ENCODE peak calls at places on chromosomes 4 and X, in nine cellular contexts. E, U, J, G, Q, D, S, N and X are unnamed samples.

GRCh38 chr4:72975488-72975784 is 94.1 kb downstream of the COX18 start:
- DNase-seq in E (no peak), U (no peak), J (no peak), G (no peak), Q (no peak), D (no peak), S (no peak), N (no peak), X (no peak)

GRCh38 chr4:175273995-175274753 is 356.0 kb downstream of the ADAM29 start:
- DNase-seq in E (no peak), U (no peak), J (no peak), G (no peak), Q (no peak), D (no peak), S (no peak), N (no peak), X (no peak)

GRCh38 chr4:179605196-179605595 is 2163.0 kb upstream of the AGA start:
- DNase-seq in E (no peak), U (no peak), J (no peak), G (no peak), Q (no peak), D (no peak), S (no peak), N (no peak), X (no peak)

GRCh38 chr4:107856901-107857300 is 32.2 kb downstream of the SGMS2 start:
- DNase-seq in E (no peak), U (no peak), J (no peak), G (no peak), Q (no peak), D (no peak), S (no peak), N (no peak), X (no peak)

GRCh38 chr4:147981305-147981704 is 249.4 kb downstream of the ARHGAP10 start:
- DNase-seq in E (no peak), U (no peak), J (no peak), G (no peak), Q (no peak), D (no peak), S (no peak), N (no peak), X (no peak)

GRCh38 chrX:46573331-46573895 is at the start of gene CHST7:
- DNase-seq in E (peak), U (peak), J (peak), G (peak), Q (peak), D (peak), S (peak), N (peak), X (peak)

GRCh38 chr4:151117371-151117962 is 18.0 kb downstream of the RPS3A start:
- DNase-seq in E (no peak), U (peak), J (peak), G (no peak), Q (peak), D (peak), S (no peak), N (peak), X (peak)

GRCh38 chr4:15226203-15226602 is 201.6 kb upstream of the C1QTNF7 start:
- DNase-seq in E (no peak), U (no peak), J (no peak), G (no peak), Q (no peak), D (no peak), S (no peak), N (no peak), X (no peak)

GRCh38 chr4:153676984-153677383 is 7.1 kb upstream of the TLR2 start:
- DNase-seq in E (no peak), U (no peak), J (no peak), G (no peak), Q (no peak), D (no peak), S (no peak), N (no peak), X (no peak)

GRCh38 chr4:180521181-180521580 is 1722.0 kb upstream of the TENM3 start:
- DNase-seq in E (no peak), U (no peak), J (no peak), G (no peak), Q (no peak), D (no peak), S (no peak), N (no peak), X (no peak)

GRCh38 chr4:150546286-150546685 is 35.7 kb upstream of the MAB21L2 start:
- DNase-seq in E (no peak), U (peak), J (no peak), G (no peak), Q (no peak), D (no peak), S (no peak), N (no peak), X (no peak)

GRCh38 chr4:103928370-103928769 is 208.6 kb upstream of the TACR3 start:
- DNase-seq in E (no peak), U (no peak), J (no peak), G (no peak), Q (no peak), D (no peak), S (no peak), N (no peak), X (no peak)

GRCh38 chrX:133364201-133364600 is 51.1 kb downstream of the GPC4 start:
- DNase-seq in E (no peak), U (no peak), J (no peak), G (no peak), Q (no peak), D (no peak), S (no peak), N (no peak), X (no peak)

GRCh38 chrX:78693547-78693946 is 34.4 kb upstream of the RTL3 start:
- DNase-seq in E (no peak), U (no peak), J (no peak), G (no peak), Q (no peak), D (no peak), S (no peak), N (no peak), X (no peak)

GRCh38 chr4:173332963-173333657 is 1.0 kb downstream of the HMGB2 start:
- DNase-seq in E (no peak), U (no peak), J (no peak), G (no peak), Q (no peak), D (no peak), S (no peak), N (no peak), X (no peak)

GRCh38 chr4:78922207-78922606 is 17.0 kb downstream of the PAQR3 start:
- DNase-seq in E (no peak), U (peak), J (no peak), G (no peak), Q (no peak), D (no peak), S (no peak), N (no peak), X (no peak)

GRCh38 chr4:124060261-124060918 is 652.1 kb downstream of the ANKRD50 start:
- DNase-seq in E (no peak), U (no peak), J (peak), G (peak), Q (peak), D (peak), S (no peak), N (peak), X (peak)

DNA sequence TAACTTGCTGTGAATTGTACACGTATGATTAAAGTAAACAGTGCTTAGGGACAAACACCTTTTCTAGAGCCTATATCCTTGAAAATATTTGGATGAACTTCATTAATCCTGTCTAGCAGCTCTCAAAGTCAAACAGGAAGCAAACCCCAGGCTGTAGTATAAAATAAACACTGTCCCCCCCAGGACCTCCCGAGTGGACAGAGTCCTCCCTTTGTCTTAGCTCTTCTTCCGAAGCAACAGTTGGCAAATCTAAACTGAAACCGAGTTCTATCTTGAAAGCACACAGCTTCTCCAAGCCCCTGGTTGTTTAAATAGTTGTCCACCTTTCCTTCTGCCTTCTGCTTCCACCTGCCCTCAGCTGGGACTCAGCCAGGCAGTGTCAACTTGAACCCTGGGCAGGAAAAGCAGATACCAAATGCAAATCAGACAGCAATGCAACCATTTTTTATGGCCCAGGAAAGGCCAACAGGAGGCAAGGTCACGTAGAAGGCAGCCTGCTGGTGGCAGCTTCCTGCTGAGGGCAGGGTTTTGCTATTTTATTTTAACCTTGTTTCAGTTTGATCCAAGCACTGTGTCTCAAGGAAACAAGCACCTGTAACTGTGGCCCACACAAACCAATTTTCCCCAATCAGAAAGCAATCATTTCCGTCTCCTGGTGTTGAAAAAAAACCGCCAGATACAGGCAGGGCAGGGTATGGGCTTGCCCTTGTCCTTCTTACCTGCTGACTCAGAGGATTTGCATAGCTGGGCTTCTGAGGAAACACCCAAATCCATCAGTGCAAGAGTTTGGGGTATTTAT is 110.3 kb upstream of the KIT start:
- DNase-seq in E (no peak), U (no peak), J (peak), G (no peak), Q (peak), D (no peak), S (no peak), N (peak), X (no peak)
- H3K27ac ChIP-seq in E (peak), U (no peak), J (peak), G (no peak), Q (peak), D (no peak), S (no peak), N (peak), X (no peak)

DNA sequence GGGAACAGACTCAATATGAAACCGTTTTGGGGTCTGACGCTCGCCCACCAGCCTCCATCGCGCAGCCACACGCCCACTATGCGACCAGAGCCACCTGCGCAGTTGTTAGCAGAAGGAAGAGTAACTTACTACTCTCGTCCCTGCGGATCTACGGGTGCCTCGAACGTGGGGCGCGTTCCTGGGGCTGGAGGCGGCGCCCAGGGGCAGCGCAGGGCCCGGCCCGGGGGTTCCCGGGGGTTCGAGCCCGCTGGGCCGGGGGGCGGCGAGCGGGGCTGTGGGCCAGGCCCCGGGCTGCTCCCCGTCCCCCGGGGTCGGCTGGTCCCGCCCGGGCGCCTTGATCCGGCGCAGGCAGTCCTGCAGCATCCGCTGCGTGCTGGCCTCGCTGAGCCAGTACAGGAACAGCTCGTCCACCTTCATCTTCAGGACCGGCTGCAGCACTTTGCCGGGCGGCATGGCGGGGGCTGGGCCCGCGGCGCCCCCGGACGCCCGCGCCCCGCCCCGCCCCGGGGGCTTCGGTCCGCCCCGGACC is 404 bp downstream of the PPP2R3B start:
- DNase-seq in E (no peak), U (peak), J (no peak), G (no peak), Q (no peak), D (no peak), S (no peak), N (no peak), X (peak)
- H3K27ac ChIP-seq in E (peak), U (no peak), J (peak), G (peak), Q (peak), D (peak), S (peak), N (peak), X (no peak)

GRCh38 chr4:6730603-6731300 is 14.8 kb downstream of the BLOC1S4 start:
- DNase-seq in E (no peak), U (no peak), J (no peak), G (peak), Q (peak), D (no peak), S (no peak), N (no peak), X (no peak)
- H3K27ac ChIP-seq in E (no peak), U (no peak), J (no peak), G (no peak), Q (no peak), D (peak), S (peak), N (no peak), X (no peak)

DNA sequence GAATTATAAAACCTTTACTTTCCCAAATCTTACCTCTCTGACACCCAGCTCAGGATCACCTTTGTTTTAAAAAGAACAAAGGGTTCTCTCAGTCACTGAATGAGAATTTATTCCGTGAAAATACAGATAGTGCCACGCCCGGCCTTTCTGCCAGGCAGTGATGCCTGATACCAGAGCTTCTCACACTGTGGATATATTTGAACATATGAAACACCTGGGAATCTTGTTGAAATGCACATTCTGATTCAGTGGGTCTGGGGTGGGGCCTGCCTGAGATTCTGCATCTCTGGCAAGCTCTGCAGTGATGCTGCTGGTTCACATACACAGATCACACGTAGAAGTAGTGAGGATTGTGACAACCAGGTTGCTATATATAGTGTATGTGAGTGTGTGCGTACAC is 46.0 kb downstream of the ELOVL6 start:
- DNase-seq in E (no peak), U (no peak), J (no peak), G (no peak), Q (no peak), D (no peak), S (no peak), N (no peak), X (no peak)
- H3K27ac ChIP-seq in E (no peak), U (no peak), J (no peak), G (no peak), Q (no peak), D (no peak), S (no peak), N (no peak), X (no peak)

GRCh38 chr4:172149329-172149728 is 336.1 kb downstream of the GALNTL6 start:
- DNase-seq in E (no peak), U (no peak), J (no peak), G (no peak), Q (no peak), D (no peak), S (no peak), N (no peak), X (no peak)
- H3K27ac ChIP-seq in E (no peak), U (no peak), J (no peak), G (no peak), Q (no peak), D (no peak), S (no peak), N (no peak), X (no peak)

GRCh38 chr4:22515888-22516541 is at the start of gene ADGRA3:
- DNase-seq in E (peak), U (peak), J (peak), G (peak), Q (peak), D (peak), S (no peak), N (peak), X (peak)

GRCh38 chr4:22512306-22512705 is 3.6 kb downstream of the ADGRA3 start:
- DNase-seq in E (no peak), U (no peak), J (no peak), G (no peak), Q (no peak), D (no peak), S (no peak), N (no peak), X (no peak)

GRCh38 chr4:22515145-22515887 is 550 bp downstream of the ADGRA3 start:
- DNase-seq in E (peak), U (peak), J (peak), G (peak), Q (peak), D (peak), S (no peak), N (peak), X (peak)

GRCh38 chr4:22514001-22514400 is 1.9 kb downstream of the ADGRA3 start:
- DNase-seq in E (no peak), U (no peak), J (no peak), G (no peak), Q (no peak), D (no peak), S (no peak), N (no peak), X (no peak)

GRCh38 chr4:22514431-22514830 is 1.4 kb downstream of the ADGRA3 start:
- DNase-seq in E (no peak), U (no peak), J (no peak), G (no peak), Q (no peak), D (no peak), S (no peak), N (no peak), X (peak)
- H3K27ac ChIP-seq in E (peak), U (peak), J (no peak), G (no peak), Q (no peak), D (peak), S (no peak), N (peak), X (peak)